ENCODE peak calls at places on chromosomes 16 and 17, in ten cellular contexts. R, P, A, C, V, X, S, H, F and B are unnamed samples.

GRCh38 chr16:89615596-89616090 is 2.2 kb downstream of the DPEP1 start:
- DNase-seq in P (no peak), R (no peak), C (no peak), H (no peak), S (peak; percentile 47), A (no peak), V (peak; percentile 78), F (no peak), X (no peak), B (no peak)

GRCh38 chr16:12260647-12261262 is 284.2 kb downstream of the SNX29 start:
- DNase-seq in R (peak; percentile 9), V (no peak), X (no peak), F (no peak), A (peak; percentile 71), P (no peak), C (no peak), S (no peak), H (no peak), B (no peak)

GRCh38 chr16:48064971-48065370 is 90.8 kb downstream of the ABCC12 start:
- DNase-seq in R (peak; percentile 49), F (no peak), S (no peak), V (no peak), X (no peak), C (no peak), H (no peak), P (no peak), A (peak; percentile 70), B (no peak)

GRCh38 chr16:83912152-83912948 is 13.4 kb downstream of the MLYCD start:
- DNase-seq in X (peak; percentile 54), P (no peak), H (no peak), A (no peak), F (peak; percentile 91), S (no peak), V (no peak), C (no peak), R (no peak), B (no peak)

GRCh38 chr17:43562679-43563146 is 16.6 kb upstream of the ETV4 start:
- DNase-seq in V (no peak), X (no peak), A (no peak), P (no peak), S (no peak), H (no peak), C (no peak), R (no peak), F (no peak), B (no peak)

GRCh38 chr17:41959336-41960095 is 7.1 kb upstream of the CNP start:
- DNase-seq in R (peak; percentile 74), H (no peak), X (no peak), V (peak; percentile 51), S (no peak), A (peak; percentile 69), P (peak; percentile 59), F (no peak), C (no peak), B (no peak)

GRCh38 chr16:694187-694862 is 4.1 kb upstream of the WDR24 start:
- DNase-seq in X (no peak), H (no peak), R (no peak), A (no peak), F (no peak), P (no peak), S (no peak), C (no peak), V (no peak), B (no peak)

GRCh38 chr17:36592711-36593321 is 1.1 kb downstream of the DHRS11 start:
- DNase-seq in R (no peak), P (no peak), C (no peak), A (no peak), F (no peak), V (no peak), S (no peak), H (peak; percentile 17), X (no peak), B (no peak)

GRCh38 chr16:86224126-86224525 is 286.2 kb upstream of the FOXF1 start:
- DNase-seq in H (no peak), C (no peak), A (no peak), F (no peak), R (no peak), V (no peak), P (no peak), S (peak; percentile 21), X (no peak), B (no peak)

GRCh38 chr17:60165976-60166375 is 16.2 kb downstream of the CA4 start:
- DNase-seq in P (no peak), C (peak; percentile 18), F (no peak), S (peak; percentile 69), R (no peak), V (peak; percentile 49), H (no peak), X (no peak), A (no peak), B (no peak)

GRCh38 chr17:9994761-9995160 is 89.7 kb upstream of the RCVRN start:
- DNase-seq in P (no peak), R (no peak), X (no peak), C (no peak), V (no peak), S (no peak), F (no peak), H (no peak), A (no peak), B (no peak)

GRCh38 chr16:303760-304505 is 21.0 kb downstream of the PDIA2 start:
- DNase-seq in X (no peak), H (no peak), A (peak; percentile 5), R (no peak), P (peak; percentile 7), S (no peak), V (no peak), F (no peak), C (no peak), B (no peak)

GRCh38 chr17:41860254-41860931 is 4.8 kb downstream of the KLHL11 start:
- DNase-seq in S (no peak), H (no peak), F (no peak), A (no peak), V (no peak), X (no peak), R (no peak), C (no peak), P (no peak), B (no peak)

GRCh38 chr16:87240211-87241134 is 76.7 kb downstream of the C16orf95 start:
- DNase-seq in R (no peak), X (no peak), S (no peak), H (no peak), C (no peak), F (no peak), A (peak; percentile 35), P (peak; percentile 62), V (no peak), B (no peak)

GRCh38 chr16:55552621-55553020 is 13.9 kb upstream of the CAPNS2 start:
- DNase-seq in S (no peak), X (no peak), C (no peak), P (peak; percentile 86), R (peak; percentile 83), V (no peak), H (no peak), F (no peak), A (peak; percentile 76), B (no peak)

GRCh38 chr16:8832383-8833100 is 34.9 kb downstream of the PMM2 start:
- DNase-seq in V (no peak), C (no peak), P (no peak), A (no peak), S (no peak), H (no peak), X (no peak), F (no peak), R (no peak), B (no peak)

GRCh38 chr17:39739885-39740356 is 2.2 kb downstream of the GRB7 start:
- DNase-seq in V (peak; percentile 100), A (no peak), R (no peak), X (no peak), F (peak; percentile 15), P (no peak), S (no peak), H (no peak), C (no peak), B (no peak)

GRCh38 chr16:23342083-23342640 is 40.1 kb downstream of the SCNN1B start:
- DNase-seq in A (no peak), C (no peak), H (no peak), S (no peak), X (no peak), V (no peak), F (no peak), P (no peak), R (no peak), B (no peak)

GRCh38 chr16:4923853-4924252 is 13.1 kb downstream of the PPL start:
- DNase-seq in A (no peak), H (no peak), R (no peak), V (no peak), X (no peak), F (no peak), P (no peak), C (no peak), S (no peak), B (no peak)

GRCh38 chr16:24568392-24568791 is 29.0 kb downstream of the RBBP6 start:
- DNase-seq in P (peak; percentile 43), C (no peak), X (no peak), F (no peak), A (peak; percentile 60), H (no peak), V (no peak), S (no peak), R (peak; percentile 56), B (no peak)
- TF ChIP-seq CTCF in P (peak; percentile 54), C (no peak), X (peak; percentile 33), F (peak; percentile 13), A (peak; percentile 44), H (no peak), V (peak; percentile 32), S (no peak), R (peak; percentile 21), B (no peak)

GRCh38 chr17:35117984-35118383 is 1.7 kb downstream of the RAD51D start:
- DNase-seq in S (no peak), F (no peak), C (no peak), X (no peak), A (peak; percentile 46), V (no peak), P (peak; percentile 45), H (no peak), R (peak; percentile 67), B (no peak)
- TF ChIP-seq CTCF in S (no peak), F (no peak), C (no peak), X (no peak), A (peak; percentile 28), V (no peak), P (peak; percentile 39), H (no peak), R (peak; percentile 25), B (no peak)

GRCh38 chr17:31858647-31859486 is at the start of gene COPRS:
- DNase-seq in C (peak; percentile 93), V (peak; percentile 88), S (peak; percentile 91), A (peak; percentile 78), R (peak; percentile 82), F (peak; percentile 96), P (peak; percentile 86), X (peak; percentile 93), H (peak; percentile 92), B (peak; percentile 61)
- TF ChIP-seq CTCF in C (no peak), V (no peak), S (no peak), A (no peak), R (no peak), F (no peak), P (no peak), X (peak; percentile 24), H (no peak), B (no peak)

GRCh38 chr17:32267690-32268205 is 2.1 kb downstream of the RHBDL3 start:
- DNase-seq in H (peak; percentile 35), A (no peak), P (no peak), V (peak; percentile 14), F (no peak), C (no peak), X (no peak), S (no peak), R (no peak), B (no peak)
- TF ChIP-seq CTCF in H (no peak), A (no peak), P (no peak), V (no peak), F (no peak), C (no peak), X (no peak), S (no peak), R (no peak), B (no peak)